ENCODE peak calls at places on chromosomes 6 and 20, in eight cellular contexts. U, F, P, V, J, Y, S and G are unnamed samples.

GRCh38 chr6:12170351-12171079 is 119.6 kb upstream of the EDN1 start:
- DNase-seq in Y (no peak), V (no peak), U (no peak), P (no peak), F (no peak), S (no peak), J (no peak), G (no peak)

GRCh38 chr6:79808846-79809245 is 138.5 kb downstream of the ELOVL4 start:
- DNase-seq in U (no peak), S (no peak), J (no peak), V (no peak), P (no peak), Y (no peak), F (no peak), G (no peak)

GRCh38 chr6:169212436-169212835 is 41.2 kb downstream of the THBS2 start:
- DNase-seq in Y (peak), J (no peak), F (no peak), U (no peak), V (no peak), P (no peak), S (peak), G (no peak)

GRCh38 chr20:33192912-33193501 is 24.1 kb upstream of the BPIFA3 start:
- DNase-seq in J (no peak), U (no peak), F (no peak), V (no peak), S (peak), Y (no peak), P (no peak), G (no peak)

GRCh38 chr6:159464827-159465226 is 228.2 kb downstream of the SOD2 start:
- DNase-seq in J (no peak), Y (no peak), V (no peak), S (no peak), F (no peak), P (no peak), U (no peak), G (no peak)

GRCh38 chr20:1375515-1375914 is 17.3 kb downstream of the FKBP1A start:
- DNase-seq in Y (peak), V (no peak), F (peak), P (no peak), U (peak), J (peak), S (peak), G (no peak)

GRCh38 chr20:48203252-48203651 is 418.0 kb upstream of the SULF2 start:
- DNase-seq in P (no peak), Y (no peak), V (no peak), U (no peak), S (peak), F (no peak), J (no peak), G (no peak)

GRCh38 chr6:142833054-142833453 is 111.9 kb downstream of the HIVEP2 start:
- DNase-seq in F (peak), P (no peak), V (no peak), S (no peak), J (peak), U (peak), Y (peak), G (peak)

GRCh38 chr6:89284081-89284480 is 31.0 kb downstream of the GABRR2 start:
- DNase-seq in V (no peak), U (no peak), P (no peak), Y (no peak), F (no peak), S (no peak), J (no peak), G (no peak)

GRCh38 chr6:11618533-11618932 is 81.0 kb downstream of the TMEM170B start:
- DNase-seq in Y (peak), U (peak), J (peak), P (no peak), F (peak), V (no peak), S (no peak), G (no peak)

GRCh38 chr6:158770533-158770932 is 48.6 kb downstream of the EZR start:
- DNase-seq in U (no peak), J (no peak), V (peak), S (no peak), Y (no peak), F (no peak), P (no peak), G (peak)

GRCh38 chr6:113855500-113856010 is 1.6 kb upstream of the MARCKS start:
- DNase-seq in Y (peak), P (no peak), S (peak), F (no peak), V (no peak), U (peak), J (peak), G (no peak)

GRCh38 chr20:37297066-37297736 is 7.7 kb downstream of the MANBAL start:
- DNase-seq in S (no peak), U (peak), Y (no peak), J (peak), F (peak), P (no peak), V (no peak), G (no peak)

GRCh38 chr6:42960243-42961019 is at the start of gene GNMT:
- DNase-seq in V (peak), J (peak), S (no peak), P (peak), F (no peak), U (peak), Y (no peak), G (peak)

GRCh38 chr6:110547266-110547964 is 71.0 kb upstream of the SLC22A16 start:
- DNase-seq in F (peak), S (no peak), P (no peak), J (peak), Y (peak), V (no peak), U (peak), G (no peak)

GRCh38 chr6:7777062-7777461 is 51.2 kb downstream of the BMP6 start:
- DNase-seq in P (no peak), J (no peak), F (no peak), V (no peak), Y (no peak), S (no peak), U (no peak), G (no peak)

GRCh38 chr6:139107051-139107450 is 27.8 kb upstream of the HECA start:
- DNase-seq in V (no peak), S (peak), J (no peak), F (no peak), Y (no peak), P (no peak), U (no peak), G (no peak)

GRCh38 chr6:153170511-153170910 is 39.4 kb upstream of the RGS17 start:
- DNase-seq in S (no peak), F (peak), P (no peak), V (no peak), U (peak), Y (peak), J (peak), G (no peak)

GRCh38 chr20:40470313-40471260 is 218.4 kb downstream of the MAFB start:
- DNase-seq in J (no peak), F (no peak), P (peak), V (no peak), Y (no peak), U (no peak), S (no peak), G (no peak)

GRCh38 chr6:168103036-168103830 is 24.2 kb upstream of the FRMD1 start:
- DNase-seq in Y (no peak), F (no peak), S (no peak), P (no peak), J (no peak), V (no peak), U (no peak), G (no peak)

GRCh38 chr20:41046716-41047115 is 18.1 kb downstream of the TOP1 start:
- DNase-seq in P (no peak), S (no peak), U (peak), Y (peak), V (no peak), J (peak), F (peak), G (peak)

GRCh38 chr6:111871207-111871606 is 2.0 kb downstream of the FYN start:
- DNase-seq in F (no peak), S (peak), J (no peak), P (no peak), V (peak), Y (no peak), U (peak), G (peak)

GRCh38 chr6:111175135-111175534 is 87.8 kb downstream of the SLC16A10 start:
- DNase-seq in Y (no peak), F (no peak), S (no peak), J (no peak), V (no peak), U (no peak), P (no peak), G (no peak)